ENCODE peak calls at places on chromosomes 5 and 9, in nine cellular contexts. F, V, W, C, T, D, N, Y and Q are unnamed samples. For H3K4me1, the result is how much of the 10 kb centered on the place peaks cover.

GRCh38 chr5:81534481-81534840 is 140.5 kb upstream of the ACOT12 start:
- DNase-seq in V (no peak), F (no peak), D (no peak), W (peak), T (no peak), N (no peak), Y (no peak), C (no peak), Q (no peak)

GRCh38 chr9:129489838-129490582 is 130.9 kb downstream of the C9orf50 start:
- DNase-seq in V (no peak), C (no peak), N (no peak), T (peak), Y (no peak), D (no peak), W (peak), F (no peak), Q (peak)

GRCh38 chr5:32144637-32145207 is 29.4 kb downstream of the GOLPH3 start:
- DNase-seq in W (no peak), T (peak), F (no peak), V (no peak), N (no peak), Y (no peak), C (no peak), D (no peak), Q (peak)

GRCh38 chr5:107464876-107465275 is 205.9 kb downstream of the EFNA5 start:
- DNase-seq in D (no peak), F (no peak), N (no peak), V (no peak), C (no peak), T (no peak), Y (no peak), W (no peak), Q (no peak)

GRCh38 chr5:151523335-151523734 is 67.8 kb downstream of the FAT2 start:
- DNase-seq in V (no peak), C (no peak), D (no peak), W (peak), N (no peak), Y (no peak), F (peak), T (no peak), Q (no peak)

GRCh38 chr5:77679791-77680190 is 41.3 kb upstream of the OTP start:
- DNase-seq in V (no peak), Y (no peak), W (peak), F (no peak), N (no peak), D (no peak), C (no peak), T (no peak), Q (no peak)

GRCh38 chr9:343773-344172 is 129.1 kb downstream of the DOCK8 start:
- DNase-seq in D (no peak), N (no peak), C (no peak), V (no peak), Y (no peak), T (no peak), W (no peak), F (no peak), Q (no peak)

GRCh38 chr9:13568851-13569618 is 289.5 kb upstream of the MPDZ start:
- DNase-seq in T (peak), V (no peak), W (no peak), F (peak), D (no peak), Y (no peak), C (no peak), N (no peak), Q (peak)

GRCh38 chr9:16258191-16258590 is 612.3 kb downstream of the BNC2 start:
- DNase-seq in N (no peak), C (peak), F (no peak), T (no peak), Y (no peak), D (no peak), W (no peak), V (no peak), Q (no peak)

GRCh38 chr5:141695627-141696180 is 13.7 kb upstream of the ARAP3 start:
- DNase-seq in Y (no peak), T (peak), C (no peak), N (no peak), W (no peak), F (peak), D (no peak), V (no peak), Q (peak)

GRCh38 chr5:139474815-139475791 is 4.3 kb downstream of the SMIM33 start:
- DNase-seq in W (peak), V (no peak), T (no peak), Y (peak), N (no peak), D (peak), F (no peak), C (no peak), Q (no peak)

GRCh38 chr5:107196500-107196899 is 474.2 kb downstream of the EFNA5 start:
- DNase-seq in Y (no peak), D (no peak), C (no peak), F (no peak), V (no peak), T (no peak), N (no peak), W (no peak), Q (no peak)

GRCh38 chr5:165460911-165461310 is 1955.5 kb downstream of the MAT2B start:
- DNase-seq in N (no peak), V (no peak), Y (no peak), F (no peak), C (no peak), T (no peak), D (no peak), W (peak), Q (no peak)

GRCh38 chr5:151553130-151553670 is 37.9 kb downstream of the FAT2 start:
- DNase-seq in Y (no peak), D (no peak), T (no peak), W (no peak), C (no peak), V (peak), F (no peak), N (no peak), Q (no peak)

GRCh38 chr5:78667461-78668103 is 19.0 kb upstream of the LHFPL2 start:
- DNase-seq in T (no peak), F (no peak), V (no peak), C (no peak), N (no peak), Y (no peak), W (no peak), D (no peak), Q (no peak)

GRCh38 chr9:135146766-135147472 is 59.5 kb downstream of the OLFM1 start:
- DNase-seq in Y (no peak), C (no peak), F (no peak), D (no peak), V (no peak), W (no peak), T (no peak), N (no peak), Q (no peak)

GRCh38 chr5:126370796-126371718 is 52.2 kb upstream of the GRAMD2B start:
- DNase-seq in N (no peak), T (no peak), V (no peak), W (peak), F (no peak), D (no peak), Y (no peak), C (peak), Q (no peak)

GRCh38 chr9:136110082-136111061 is 8.3 kb downstream of the TMEM250 start:
- DNase-seq in T (peak), C (peak), Y (peak), F (no peak), V (no peak), N (no peak), D (no peak), W (peak), Q (no peak)

GRCh38 chr5:72194846-72195245 is 87.6 kb downstream of the MAP1B start:
- DNase-seq in N (no peak), T (no peak), C (no peak), V (no peak), Y (no peak), W (no peak), D (no peak), F (no peak), Q (no peak)

GRCh38 chr5:87421307-87421706 is 8.6 kb upstream of the CCNH start:
- DNase-seq in Y (no peak), V (no peak), T (no peak), D (no peak), W (no peak), C (no peak), N (no peak), F (no peak), Q (no peak)

GRCh38 chr9:121718063-121718462 is 66.6 kb downstream of the DAB2IP start:
- DNase-seq in C (peak), Y (peak), F (peak), N (no peak), V (no peak), T (peak), W (peak), D (no peak), Q (peak)

GRCh38 chr5:150059623-150060022 is 26.7 kb downstream of the CSF1R start:
- DNase-seq in Y (no peak), T (no peak), V (no peak), F (no peak), D (no peak), C (no peak), W (no peak), N (no peak), Q (no peak)

GRCh38 chr5:159286420-159287035 is 23.4 kb downstream of the UBLCP1 start:
- DNase-seq in T (no peak), D (no peak), F (peak), V (no peak), C (no peak), Y (no peak), N (no peak), W (peak), Q (no peak)

GRCh38 chr9:70404261-70404660 is 10.2 kb downstream of the KLF9 start:
- DNase-seq in V (no peak), Y (no peak), W (no peak), F (no peak), D (no peak), C (no peak), N (no peak), T (no peak), Q (no peak)

GRCh38 chr9:106718996-106719395 is 144.0 kb upstream of the ZNF462 start:
- DNase-seq in W (peak), T (no peak), Y (no peak), N (no peak), D (no peak), V (no peak), C (no peak), F (no peak), Q (no peak)

GRCh38 chr9:135989722-135990467 is 28.7 kb upstream of the UBAC1 start:
- DNase-seq in W (no peak), Y (no peak), N (peak), C (peak), D (no peak), T (peak), F (no peak), V (no peak), Q (no peak)

GRCh38 chr9:131405858-131406566 is 12.1 kb downstream of the PRRC2B start:
- DNase-seq in V (no peak), D (no peak), Y (no peak), C (no peak), N (no peak), F (no peak), T (no peak), W (no peak), Q (no peak)

GRCh38 chr9:86580688-86581087 is 226.5 kb upstream of the TUT7 start:
- DNase-seq in Y (no peak), T (no peak), D (peak), C (no peak), F (no peak), N (no peak), W (peak), V (no peak), Q (no peak)

GRCh38 chr9:35258665-35259474 is 97.1 kb downstream of the UNC13B start:
- DNase-seq in N (peak), T (peak), W (peak), Y (peak), F (peak), C (no peak), V (peak), D (peak), Q (peak)

GRCh38 chr9:34954225-34954624 is 3.9 kb upstream of the PHF24 start:
- DNase-seq in V (no peak), D (no peak), T (no peak), C (no peak), W (no peak), N (no peak), F (no peak), Y (no peak), Q (no peak)

GRCh38 chr5:150554857-150555256 is 46.9 kb downstream of the NDST1 start:
- DNase-seq in W (no peak), N (no peak), V (no peak), Y (no peak), C (no peak), D (no peak), T (no peak), F (no peak), Q (no peak)

GRCh38 chr5:53302524-53302923 is 177.9 kb upstream of the FST start:
- DNase-seq in Y (no peak), C (no peak), V (no peak), T (no peak), N (no peak), D (no peak), F (no peak), W (peak), Q (no peak)

GRCh38 chr5:34687269-34688011 is 31.3 kb downstream of the RAI14 start:
- DNase-seq in N (no peak), F (no peak), C (no peak), Y (no peak), V (no peak), W (peak), D (no peak), T (no peak), Q (no peak)

GRCh38 chr9:90942555-90942954 is 140.9 kb downstream of the SYK start:
- DNase-seq in N (no peak), Y (no peak), F (no peak), T (no peak), W (peak), C (peak), V (no peak), D (no peak), Q (no peak)
- H3K4me3 ChIP-seq in N (no peak), Y (no peak), F (no peak), T (no peak), W (no peak), C (no peak), V (no peak), D (no peak), Q (no peak)

DNA sequence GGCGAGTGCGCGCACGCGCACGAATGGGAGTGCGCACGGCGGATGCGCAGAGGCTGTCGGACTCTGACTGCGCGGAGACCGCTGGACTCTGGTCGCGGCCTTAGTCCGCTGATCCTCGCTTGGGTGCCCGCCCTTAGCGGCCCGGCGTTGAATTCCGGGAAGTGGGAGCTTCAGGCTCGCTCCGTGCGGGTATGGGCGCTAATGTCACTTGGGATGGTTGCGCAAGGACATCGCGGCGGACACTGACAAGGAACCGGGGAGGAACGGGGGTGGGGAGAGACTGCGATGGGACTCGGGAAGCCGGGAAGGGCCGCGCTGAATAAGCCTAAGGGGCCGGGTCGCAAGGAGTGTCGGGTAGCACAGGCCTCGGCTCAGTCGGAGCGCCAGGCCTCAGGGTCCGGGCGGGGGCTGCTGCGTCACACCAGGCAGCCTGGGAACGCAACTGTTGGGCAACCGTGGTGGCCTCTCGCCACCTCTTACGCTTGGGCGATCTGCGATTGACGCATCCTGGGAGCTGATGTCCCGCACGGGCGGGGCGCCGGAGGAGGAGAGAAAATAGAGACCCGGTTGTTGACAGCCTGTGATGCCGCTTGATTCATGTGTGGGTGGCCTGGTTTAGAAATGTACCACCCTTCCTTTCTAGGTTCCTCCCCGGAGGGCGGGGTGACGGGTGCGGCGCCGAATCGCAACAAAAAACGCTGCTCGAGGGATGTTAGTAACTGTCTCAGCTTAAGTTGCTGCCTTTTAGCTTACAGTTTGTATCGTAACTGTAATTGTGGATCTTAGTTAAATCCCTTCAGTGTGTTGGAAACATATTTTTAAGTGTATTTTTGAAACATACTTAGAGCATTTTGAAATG is 545 bp upstream of the CHD1 start:
- DNase-seq in N (peak), T (peak), F (peak), V (peak), Y (peak), C (peak), W (peak), D (peak), Q (peak)
- H3K4me1 ChIP-seq in N (under half), T (under half), F (under half), V (half or more), Y (under half), C (under half), W (under half), D (under half), Q (under half)

GRCh38 chr9:108710424-108710823 is 145.4 kb downstream of the ACTL7B start:
- DNase-seq in F (no peak), V (no peak), N (no peak), D (no peak), C (no peak), Y (no peak), T (no peak), W (no peak), Q (no peak)
- H3K27ac ChIP-seq in F (no peak), V (no peak), N (no peak), D (no peak), C (no peak), Y (no peak), T (no peak), W (no peak), Q (no peak)

GRCh38 chr5:177452688-177453638 is 6.3 kb downstream of the PRR7 start:
- DNase-seq in C (no peak), F (no peak), D (no peak), V (no peak), N (no peak), Y (no peak), W (no peak), T (no peak), Q (no peak)

GRCh38 chr5:177454397-177455035 is 7.9 kb downstream of the PRR7 start:
- DNase-seq in T (peak), D (peak), F (peak), V (peak), W (peak), Y (peak), N (peak), C (peak), Q (peak)

GRCh38 chr5:177455661-177456590 is 9.3 kb downstream of the PRR7 start:
- DNase-seq in V (peak), T (peak), F (peak), C (peak), Y (peak), N (peak), D (peak), W (peak), Q (peak)

GRCh38 chr5:177455036-177455660 is 8.5 kb downstream of the PRR7 start:
- DNase-seq in Y (peak), T (peak), D (peak), N (peak), V (no peak), W (peak), C (peak), F (peak), Q (peak)

DNA sequence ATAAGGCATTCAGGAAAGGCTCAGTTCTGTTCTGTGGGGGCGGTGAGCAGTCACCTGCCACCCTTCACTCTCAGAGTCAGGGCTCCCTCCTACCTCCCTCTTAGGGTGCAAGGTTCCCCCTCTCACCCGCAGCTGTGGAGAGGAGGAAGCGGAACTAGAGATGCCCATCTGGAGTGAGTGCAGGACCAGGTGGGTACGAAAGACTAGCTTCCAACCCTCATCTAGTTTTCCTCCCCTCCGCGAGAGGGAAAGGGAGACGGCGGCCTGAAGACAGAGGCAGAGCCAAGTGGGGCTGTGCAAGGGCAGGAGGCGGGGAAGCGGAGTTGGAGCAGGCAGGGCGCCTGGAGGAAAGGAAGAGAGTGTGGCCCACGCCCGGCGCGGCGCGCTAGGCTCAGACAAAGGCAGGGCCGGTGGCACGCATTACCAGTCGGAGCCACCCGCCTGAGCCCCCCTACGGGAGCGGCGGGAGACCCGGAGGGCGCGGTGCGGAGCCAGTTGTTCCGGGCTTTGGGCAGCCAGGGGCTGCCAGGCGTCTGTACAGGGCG is 7.3 kb downstream of the PRR7 start:
- DNase-seq in T (peak), F (peak), N (no peak), W (no peak), Y (no peak), C (no peak), V (no peak), D (no peak), Q (peak)
- H3K4me3 ChIP-seq in T (peak), F (peak), N (peak), W (no peak), Y (peak), C (no peak), V (peak), D (no peak), Q (peak)

DNA sequence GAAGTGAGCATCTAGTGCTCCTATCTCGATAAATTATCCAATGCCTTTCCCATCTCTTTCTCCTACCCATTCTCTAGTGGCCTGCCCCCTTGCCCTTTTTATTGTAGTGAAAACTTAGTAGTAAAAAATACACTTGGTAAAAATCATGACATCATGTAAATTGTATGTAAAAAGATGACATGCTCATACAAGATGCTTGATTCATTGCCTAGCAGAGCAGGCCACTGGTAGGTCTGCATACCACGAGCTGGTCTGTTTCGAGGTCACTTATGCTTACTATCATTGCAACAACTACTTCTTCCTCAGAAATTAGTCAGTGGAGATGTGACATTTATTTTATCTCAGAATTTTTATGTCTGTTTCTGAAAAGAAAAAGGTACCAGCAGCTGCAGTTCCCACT is 177.3 kb downstream of the C9orf152 start:
- DNase-seq in N (no peak), W (peak), V (no peak), D (no peak), T (no peak), Y (no peak), C (no peak), F (no peak), Q (no peak)
- H3K4me1 ChIP-seq in N (under half), W (under half), V (under half), D (under half), T (under half), Y (under half), C (under half), F (under half), Q (under half)

DNA sequence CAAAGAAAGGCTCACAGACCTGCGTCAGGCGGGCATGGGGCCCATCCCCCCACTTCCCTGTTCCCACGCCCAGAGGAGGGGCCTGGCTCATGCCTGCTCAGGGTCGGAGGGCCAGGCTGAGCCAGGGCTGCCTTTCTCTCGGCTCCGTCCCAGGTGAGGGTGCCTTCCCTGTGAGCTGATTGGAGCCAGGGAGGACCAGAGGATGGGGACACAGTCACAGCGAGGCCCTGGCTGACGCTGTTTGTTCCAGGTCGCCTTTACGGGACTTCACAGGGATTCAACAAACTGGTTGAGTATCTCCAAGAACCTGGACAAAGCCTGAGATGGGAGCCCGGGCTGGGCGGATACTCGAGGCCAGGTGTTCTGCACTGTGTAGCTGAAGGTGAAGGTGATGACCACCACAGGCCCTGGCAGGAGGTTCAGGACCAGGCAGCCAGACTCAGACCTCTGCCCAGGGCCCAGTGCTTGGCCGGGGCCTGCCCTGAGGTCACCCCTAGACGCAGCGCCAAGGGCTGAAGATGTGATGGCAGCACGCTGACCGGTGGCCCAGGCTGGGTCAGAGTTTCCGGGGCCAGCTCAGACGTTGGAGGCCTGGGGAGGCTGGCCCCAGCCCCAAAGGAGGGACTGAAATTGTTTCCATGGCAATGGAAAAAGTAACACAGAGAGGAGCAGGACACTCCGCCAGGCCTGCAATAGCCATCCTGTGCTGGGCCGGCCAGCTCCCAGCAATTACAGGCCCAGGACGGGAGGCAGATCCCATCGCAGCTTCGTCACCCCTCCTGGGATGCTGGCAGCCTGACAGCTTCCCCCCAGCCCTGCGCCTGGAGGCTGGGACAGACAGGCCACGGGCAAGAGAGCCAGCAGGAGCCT is 65.3 kb upstream of the ADAMTS2 start:
- DNase-seq in W (no peak), C (peak), F (no peak), Y (no peak), N (no peak), T (no peak), D (no peak), V (peak), Q (no peak)
- H3K27ac ChIP-seq in W (no peak), C (no peak), F (no peak), Y (no peak), N (no peak), T (no peak), D (no peak), V (no peak), Q (no peak)